ENCODE peak calls at places on chromosome 10, in ten cellular contexts. One of them, this sample, is unnamed.
A peak's percentile ranks its signal among the peaks of the same experiment; 100 is the strongest.

GRCh38 chr10:12699258-12699700 is 302.2 kb downstream of the CCDC3 start:
- DNase-seq in SK-N-SH: no peak
- DNase-seq in OCI-LY7: no peak
- DNase-seq in heart left ventricle: no peak
- DNase-seq in PC-9: no peak
- DNase-seq in GM23248: peak; percentile 59
- DNase-seq in upper lobe of right lung: no peak
- DNase-seq in fibroblast of lung: no peak
- DNase-seq in gastrocnemius medialis: no peak
- DNase-seq in CD8-positive, alpha-beta memory T cell: no peak
- DNase-seq in this sample: no peak

GRCh38 chr10:63429280-63429679 is 36.5 kb downstream of the JMJD1C start:
- DNase-seq in CD8-positive, alpha-beta memory T cell: no peak
- DNase-seq in GM23248: peak; percentile 92
- DNase-seq in OCI-LY7: no peak
- DNase-seq in gastrocnemius medialis: no peak
- DNase-seq in SK-N-SH: no peak
- DNase-seq in heart left ventricle: no peak
- DNase-seq in fibroblast of lung: peak; percentile 68
- DNase-seq in PC-9: no peak
- DNase-seq in upper lobe of right lung: no peak
- DNase-seq in this sample: no peak

GRCh38 chr10:72353028-72353962 is 1.4 kb downstream of the DNAJB12 start:
- DNase-seq in gastrocnemius medialis: peak; percentile 68
- DNase-seq in OCI-LY7: no peak
- DNase-seq in upper lobe of right lung: no peak
- DNase-seq in SK-N-SH: peak; percentile 42
- DNase-seq in GM23248: peak; percentile 71
- DNase-seq in CD8-positive, alpha-beta memory T cell: no peak
- DNase-seq in fibroblast of lung: peak; percentile 50
- DNase-seq in heart left ventricle: no peak
- DNase-seq in PC-9: no peak
- DNase-seq in this sample: peak; percentile 57

GRCh38 chr10:123117644-123118409 is 17.9 kb upstream of the HMX3 start:
- DNase-seq in heart left ventricle: no peak
- DNase-seq in gastrocnemius medialis: no peak
- DNase-seq in fibroblast of lung: no peak
- DNase-seq in SK-N-SH: no peak
- DNase-seq in CD8-positive, alpha-beta memory T cell: no peak
- DNase-seq in PC-9: no peak
- DNase-seq in GM23248: peak; percentile 19
- DNase-seq in OCI-LY7: no peak
- DNase-seq in upper lobe of right lung: no peak
- DNase-seq in this sample: no peak

GRCh38 chr10:22598488-22598887 is 115.9 kb downstream of the PIP4K2A start:
- DNase-seq in heart left ventricle: no peak
- DNase-seq in GM23248: no peak
- DNase-seq in OCI-LY7: no peak
- DNase-seq in SK-N-SH: peak; percentile 45
- DNase-seq in fibroblast of lung: no peak
- DNase-seq in upper lobe of right lung: no peak
- DNase-seq in PC-9: no peak
- DNase-seq in gastrocnemius medialis: no peak
- DNase-seq in CD8-positive, alpha-beta memory T cell: no peak
- DNase-seq in this sample: no peak

GRCh38 chr10:50927522-50928189 is 42.2 kb upstream of the A1CF start:
- DNase-seq in heart left ventricle: peak; percentile 24
- DNase-seq in CD8-positive, alpha-beta memory T cell: no peak
- DNase-seq in OCI-LY7: no peak
- DNase-seq in upper lobe of right lung: no peak
- DNase-seq in GM23248: peak; percentile 54
- DNase-seq in SK-N-SH: no peak
- DNase-seq in fibroblast of lung: no peak
- DNase-seq in gastrocnemius medialis: no peak
- DNase-seq in PC-9: no peak
- DNase-seq in this sample: no peak

GRCh38 chr10:132257271-132257670 is 50.5 kb downstream of the STK32C start:
- DNase-seq in heart left ventricle: no peak
- DNase-seq in SK-N-SH: peak; percentile 63
- DNase-seq in GM23248: peak; percentile 89
- DNase-seq in fibroblast of lung: peak; percentile 13
- DNase-seq in PC-9: peak; percentile 25
- DNase-seq in gastrocnemius medialis: no peak
- DNase-seq in upper lobe of right lung: no peak
- DNase-seq in CD8-positive, alpha-beta memory T cell: no peak
- DNase-seq in OCI-LY7: no peak
- DNase-seq in this sample: no peak

GRCh38 chr10:75538144-75538543 is 106.7 kb downstream of the LRMDA start:
- DNase-seq in fibroblast of lung: no peak
- DNase-seq in SK-N-SH: no peak
- DNase-seq in gastrocnemius medialis: no peak
- DNase-seq in OCI-LY7: no peak
- DNase-seq in heart left ventricle: no peak
- DNase-seq in GM23248: no peak
- DNase-seq in CD8-positive, alpha-beta memory T cell: no peak
- DNase-seq in upper lobe of right lung: no peak
- DNase-seq in PC-9: no peak
- DNase-seq in this sample: no peak

GRCh38 chr10:12358863-12359647 is 9.7 kb downstream of the CAMK1D start:
- DNase-seq in GM23248: no peak
- DNase-seq in OCI-LY7: no peak
- DNase-seq in upper lobe of right lung: no peak
- DNase-seq in PC-9: no peak
- DNase-seq in gastrocnemius medialis: peak; percentile 16
- DNase-seq in fibroblast of lung: no peak
- DNase-seq in heart left ventricle: peak; percentile 33
- DNase-seq in SK-N-SH: no peak
- DNase-seq in CD8-positive, alpha-beta memory T cell: no peak
- DNase-seq in this sample: no peak

GRCh38 chr10:71084818-71085126 is 127.6 kb upstream of the UNC5B start:
- DNase-seq in gastrocnemius medialis: no peak
- DNase-seq in heart left ventricle: no peak
- DNase-seq in PC-9: no peak
- DNase-seq in SK-N-SH: no peak
- DNase-seq in upper lobe of right lung: peak; percentile 10
- DNase-seq in CD8-positive, alpha-beta memory T cell: no peak
- DNase-seq in fibroblast of lung: no peak
- DNase-seq in OCI-LY7: no peak
- DNase-seq in GM23248: no peak
- DNase-seq in this sample: peak; percentile 1

GRCh38 chr10:7033031-7033430 is 377.8 kb downstream of the SFMBT2 start:
- DNase-seq in GM23248: no peak
- DNase-seq in CD8-positive, alpha-beta memory T cell: no peak
- DNase-seq in SK-N-SH: no peak
- DNase-seq in PC-9: no peak
- DNase-seq in gastrocnemius medialis: no peak
- DNase-seq in fibroblast of lung: no peak
- DNase-seq in upper lobe of right lung: no peak
- DNase-seq in heart left ventricle: no peak
- DNase-seq in OCI-LY7: no peak
- DNase-seq in this sample: no peak

GRCh38 chr10:96720422-96721206 is at the start of gene PIK3AP1:
- DNase-seq in SK-N-SH: peak; percentile 88
- DNase-seq in fibroblast of lung: no peak
- DNase-seq in OCI-LY7: peak; percentile 96
- DNase-seq in CD8-positive, alpha-beta memory T cell: peak; percentile 66
- DNase-seq in heart left ventricle: peak; percentile 74
- DNase-seq in upper lobe of right lung: peak; percentile 88
- DNase-seq in gastrocnemius medialis: peak; percentile 25
- DNase-seq in PC-9: peak; percentile 35
- DNase-seq in GM23248: peak; percentile 35
- DNase-seq in this sample: peak; percentile 79

GRCh38 chr10:102523250-102524029 is 19.7 kb downstream of the SUFU start:
- DNase-seq in OCI-LY7: no peak
- DNase-seq in fibroblast of lung: peak; percentile 51
- DNase-seq in upper lobe of right lung: no peak
- DNase-seq in PC-9: no peak
- DNase-seq in gastrocnemius medialis: no peak
- DNase-seq in SK-N-SH: no peak
- DNase-seq in CD8-positive, alpha-beta memory T cell: no peak
- DNase-seq in heart left ventricle: peak; percentile 45
- DNase-seq in GM23248: peak; percentile 76
- DNase-seq in this sample: no peak

GRCh38 chr10:79263951-79264350 is 83.3 kb upstream of the PPIF start:
- DNase-seq in OCI-LY7: no peak
- DNase-seq in upper lobe of right lung: no peak
- DNase-seq in heart left ventricle: no peak
- DNase-seq in gastrocnemius medialis: no peak
- DNase-seq in PC-9: peak; percentile 58
- DNase-seq in fibroblast of lung: no peak
- DNase-seq in GM23248: no peak
- DNase-seq in CD8-positive, alpha-beta memory T cell: no peak
- DNase-seq in SK-N-SH: no peak
- DNase-seq in this sample: no peak

GRCh38 chr10:46299531-46300366 is 13.0 kb downstream of the ANTXRL start:
- DNase-seq in SK-N-SH: no peak
- DNase-seq in fibroblast of lung: no peak
- DNase-seq in gastrocnemius medialis: no peak
- DNase-seq in GM23248: no peak
- DNase-seq in OCI-LY7: peak; percentile 84
- DNase-seq in upper lobe of right lung: no peak
- DNase-seq in PC-9: no peak
- DNase-seq in CD8-positive, alpha-beta memory T cell: no peak
- DNase-seq in heart left ventricle: peak; percentile 25
- DNase-seq in this sample: no peak

GRCh38 chr10:21052072-21052708 is 155.1 kb upstream of the NEBL start:
- DNase-seq in heart left ventricle: no peak
- DNase-seq in upper lobe of right lung: no peak
- DNase-seq in SK-N-SH: no peak
- DNase-seq in GM23248: no peak
- DNase-seq in gastrocnemius medialis: no peak
- DNase-seq in CD8-positive, alpha-beta memory T cell: no peak
- DNase-seq in OCI-LY7: no peak
- DNase-seq in PC-9: no peak
- DNase-seq in fibroblast of lung: no peak
- DNase-seq in this sample: no peak

DNA sequence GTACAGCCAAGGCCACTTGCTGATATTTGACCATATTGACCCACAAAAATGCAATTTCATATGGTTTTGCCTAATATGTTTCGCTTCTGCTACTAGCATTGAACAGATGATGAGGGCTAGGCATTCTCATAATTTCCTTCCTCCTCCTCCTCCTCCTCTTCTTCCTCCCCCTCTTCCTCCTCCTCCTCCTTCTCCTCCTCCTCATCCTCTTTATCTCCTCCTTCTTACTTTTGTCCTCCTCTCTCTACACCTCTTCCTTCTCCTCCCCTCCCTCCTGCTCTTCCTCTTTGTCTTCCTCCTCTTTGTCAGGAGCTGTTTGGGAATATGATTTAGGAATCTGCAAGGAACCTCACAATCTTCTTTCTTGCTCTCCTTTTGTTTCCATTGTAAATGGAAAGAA is 133.9 kb upstream of the CELF2 start:
- DNase-seq in CD8-positive, alpha-beta memory T cell: no peak
- DNase-seq in fibroblast of lung: no peak
- DNase-seq in heart left ventricle: no peak
- DNase-seq in upper lobe of right lung: no peak
- DNase-seq in PC-9: no peak
- DNase-seq in GM23248: no peak
- DNase-seq in gastrocnemius medialis: no peak
- DNase-seq in SK-N-SH: no peak
- DNase-seq in OCI-LY7: no peak
- DNase-seq in this sample: no peak
- H3K4me1 ChIP-seq in CD8-positive, alpha-beta memory T cell: no peaks in the 10 kb centered on the region
- H3K4me1 ChIP-seq in fibroblast of lung: no peaks in the 10 kb centered on the region
- H3K4me1 ChIP-seq in heart left ventricle: no peaks in the 10 kb centered on the region
- H3K4me1 ChIP-seq in upper lobe of right lung: peaks cover 9% of the 10 kb centered on the region
- H3K4me1 ChIP-seq in PC-9: no peaks in the 10 kb centered on the region
- H3K4me1 ChIP-seq in GM23248: no peaks in the 10 kb centered on the region
- H3K4me1 ChIP-seq in gastrocnemius medialis: no peaks in the 10 kb centered on the region
- H3K4me1 ChIP-seq in SK-N-SH: no peaks in the 10 kb centered on the region
- H3K4me1 ChIP-seq in OCI-LY7: no peaks in the 10 kb centered on the region
- H3K4me1 ChIP-seq in this sample: no peaks in the 10 kb centered on the region

GRCh38 chr10:128095753-128096469 is 30.3 kb downstream of the MKI67 start:
- DNase-seq in CD8-positive, alpha-beta memory T cell: no peak
- DNase-seq in SK-N-SH: no peak
- DNase-seq in upper lobe of right lung: no peak
- DNase-seq in GM23248: no peak
- DNase-seq in OCI-LY7: no peak
- DNase-seq in fibroblast of lung: no peak
- DNase-seq in gastrocnemius medialis: no peak
- DNase-seq in heart left ventricle: no peak
- DNase-seq in PC-9: no peak
- DNase-seq in this sample: no peak
- H3K36me3 ChIP-seq in CD8-positive, alpha-beta memory T cell: no peaks in the 10 kb centered on the region
- H3K36me3 ChIP-seq in SK-N-SH: peaks cover 30% of the 10 kb centered on the region
- H3K36me3 ChIP-seq in upper lobe of right lung: no peaks in the 10 kb centered on the region
- H3K36me3 ChIP-seq in GM23248: no peaks in the 10 kb centered on the region
- H3K36me3 ChIP-seq in OCI-LY7: peaks cover 62% of the 10 kb centered on the region
- H3K36me3 ChIP-seq in fibroblast of lung: peaks cover 9% of the 10 kb centered on the region
- H3K36me3 ChIP-seq in gastrocnemius medialis: no peaks in the 10 kb centered on the region
- H3K36me3 ChIP-seq in heart left ventricle: no peaks in the 10 kb centered on the region
- H3K36me3 ChIP-seq in PC-9: peaks cover 8% of the 10 kb centered on the region
- H3K36me3 ChIP-seq in this sample: peaks cover 43% of the 10 kb centered on the region

DNA sequence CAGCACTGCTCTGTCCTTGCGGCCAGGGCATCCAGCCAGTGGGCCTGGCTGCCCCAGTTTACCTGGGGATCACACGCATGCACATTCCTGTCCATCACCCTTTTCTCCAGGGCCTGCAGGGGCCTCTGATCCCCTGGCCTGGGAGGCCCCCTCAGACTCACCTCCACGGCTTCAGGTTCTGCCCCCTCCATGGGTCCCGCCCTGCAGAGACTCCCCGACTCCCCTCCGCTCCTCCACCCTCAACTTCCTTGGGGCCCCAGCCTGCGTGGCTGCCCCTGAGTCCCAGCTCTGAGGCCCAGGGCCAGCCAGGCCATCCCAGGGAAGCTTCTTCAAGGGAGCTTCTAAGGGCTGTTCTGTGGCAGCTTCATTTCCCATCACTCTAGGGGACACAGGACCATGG is 324.1 kb downstream of the TCERG1L start:
- DNase-seq in upper lobe of right lung: peak; percentile 51
- DNase-seq in PC-9: no peak
- DNase-seq in CD8-positive, alpha-beta memory T cell: no peak
- DNase-seq in fibroblast of lung: no peak
- DNase-seq in heart left ventricle: no peak
- DNase-seq in gastrocnemius medialis: no peak
- DNase-seq in OCI-LY7: no peak
- DNase-seq in SK-N-SH: no peak
- DNase-seq in GM23248: no peak
- DNase-seq in this sample: no peak
- H3K4me1 ChIP-seq in upper lobe of right lung: no peaks in the 10 kb centered on the region
- H3K4me1 ChIP-seq in PC-9: no peaks in the 10 kb centered on the region
- H3K4me1 ChIP-seq in CD8-positive, alpha-beta memory T cell: no peaks in the 10 kb centered on the region
- H3K4me1 ChIP-seq in fibroblast of lung: no peaks in the 10 kb centered on the region
- H3K4me1 ChIP-seq in heart left ventricle: no peaks in the 10 kb centered on the region
- H3K4me1 ChIP-seq in gastrocnemius medialis: no peaks in the 10 kb centered on the region
- H3K4me1 ChIP-seq in OCI-LY7: no peaks in the 10 kb centered on the region
- H3K4me1 ChIP-seq in SK-N-SH: no peaks in the 10 kb centered on the region
- H3K4me1 ChIP-seq in GM23248: no peaks in the 10 kb centered on the region
- H3K4me1 ChIP-seq in this sample: no peaks in the 10 kb centered on the region

DNA sequence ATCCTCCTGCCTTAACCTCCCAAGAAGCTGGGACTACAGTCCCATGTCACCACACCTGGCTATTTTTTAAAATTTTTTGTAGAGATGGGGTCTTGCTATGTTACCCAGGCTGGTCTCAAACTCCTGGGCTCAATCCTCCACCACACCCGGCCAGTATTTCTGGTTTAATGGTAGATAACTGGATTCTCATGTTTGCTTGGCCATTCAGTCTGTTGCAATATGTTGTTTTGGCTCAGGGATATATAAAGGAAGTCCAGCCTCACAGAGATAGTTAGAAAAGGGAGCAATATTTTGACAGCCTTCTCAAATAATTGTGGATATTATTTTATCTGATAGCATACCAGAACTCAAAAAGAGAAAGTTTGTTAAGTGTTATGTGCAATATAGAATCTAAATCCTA is 82.4 kb downstream of the BTAF1 start:
- DNase-seq in PC-9: no peak
- DNase-seq in gastrocnemius medialis: no peak
- DNase-seq in fibroblast of lung: no peak
- DNase-seq in SK-N-SH: no peak
- DNase-seq in heart left ventricle: no peak
- DNase-seq in CD8-positive, alpha-beta memory T cell: no peak
- DNase-seq in OCI-LY7: no peak
- DNase-seq in upper lobe of right lung: no peak
- DNase-seq in GM23248: no peak
- DNase-seq in this sample: no peak
- H3K36me3 ChIP-seq in PC-9: peaks cover 4% of the 10 kb centered on the region
- H3K36me3 ChIP-seq in gastrocnemius medialis: peaks cover 49% of the 10 kb centered on the region
- H3K36me3 ChIP-seq in fibroblast of lung: peaks cover 2% of the 10 kb centered on the region
- H3K36me3 ChIP-seq in SK-N-SH: peaks cover 17% of the 10 kb centered on the region
- H3K36me3 ChIP-seq in heart left ventricle: peaks cover 9% of the 10 kb centered on the region
- H3K36me3 ChIP-seq in CD8-positive, alpha-beta memory T cell: peaks cover 11% of the 10 kb centered on the region
- H3K36me3 ChIP-seq in OCI-LY7: peaks cover 76% of the 10 kb centered on the region
- H3K36me3 ChIP-seq in upper lobe of right lung: peaks cover 29% of the 10 kb centered on the region
- H3K36me3 ChIP-seq in GM23248: peaks cover 47% of the 10 kb centered on the region
- H3K36me3 ChIP-seq in this sample: peaks cover 21% of the 10 kb centered on the region

This sample was measured in HAP-1.